ENCODE peak calls at places on chromosomes 1 and 21, in seven cellular contexts. K is activated naive CD4-positive, alpha-beta T cell; G is epithelial cell of esophagus; R is progenitor cell of endocrine pancreas; B is neural progenitor cell; H is astrocyte; Q is NCI-H2171. A is an unnamed sample.

GRCh38 chr1:40979241-40980067 is at the start of gene CTPS1:
- DNase-seq in B (peak), G (peak), Q (peak), H (peak), R (peak), K (peak), A (peak)

GRCh38 chr1:43766086-43766784 is 58.9 kb downstream of the ST3GAL3 start:
- DNase-seq in G (peak), Q (no peak), B (peak), R (no peak), H (no peak), K (no peak), A (no peak)

GRCh38 chr21:42731264-42732032 is 78.0 kb downstream of the PDE9A start:
- DNase-seq in Q (no peak), G (peak), H (no peak), R (no peak), K (no peak), B (no peak), A (no peak)

GRCh38 chr1:29453502-29454240 is 217.3 kb downstream of the PTPRU start:
- DNase-seq in Q (no peak), H (peak), K (no peak), R (no peak), B (peak), G (peak), A (no peak)

GRCh38 chr1:156924478-156925153 is 4.2 kb downstream of the LRRC71 start:
- DNase-seq in G (no peak), R (no peak), B (no peak), Q (no peak), K (no peak), H (no peak), A (no peak)

GRCh38 chr1:201219481-201220387 is 29.1 kb downstream of the IGFN1 start:
- DNase-seq in G (no peak), Q (peak), B (no peak), R (no peak), H (no peak), K (no peak), A (no peak)

GRCh38 chr1:218867941-218868656 is 305.6 kb upstream of the LYPLAL1 start:
- DNase-seq in R (no peak), G (no peak), K (no peak), Q (no peak), B (no peak), H (peak), A (no peak)

GRCh38 chr1:28986296-28986910 is 72.0 kb downstream of the EPB41 start:
- DNase-seq in R (no peak), G (no peak), H (no peak), K (no peak), B (no peak), Q (no peak), A (no peak)

GRCh38 chr1:168833801-168834224 is 104.8 kb upstream of the DPT start:
- DNase-seq in B (no peak), K (no peak), Q (no peak), G (no peak), H (no peak), R (no peak), A (no peak)

GRCh38 chr1:219660666-219661463 is 48.0 kb upstream of the ZC3H11B start:
- DNase-seq in H (peak), R (peak), Q (peak), K (no peak), G (peak), B (peak), A (peak)

GRCh38 chr21:43993420-43993934 is 18.6 kb upstream of the TRAPPC10 start:
- DNase-seq in K (no peak), G (no peak), R (no peak), H (no peak), B (no peak), Q (no peak), A (no peak)

A was measured in kidney epithelial cell.